ENCODE peak calls at places on chromosome 13, in five cellular contexts. X is esophagus squamous epithelium, L is GM12864, H is pancreas, I is dorsolateral prefrontal cortex. Z is an unnamed sample.
A peak's percentile ranks its signal among the peaks of the same experiment; 100 is the strongest.

GRCh38 chr13:94612050-94612449 is 10.4 kb downstream of the GPR180 start:
- DNase-seq in L (no peak), I (no peak), X (no peak), H (no peak), Z (no peak)

GRCh38 chr13:23500858-23501257 is 67.4 kb upstream of the SACS start:
- DNase-seq in X (no peak), H (no peak), I (no peak), L (no peak), Z (no peak)

GRCh38 chr13:105278797-105279425 is 1256.6 kb downstream of the EFNB2 start:
- DNase-seq in H (no peak), I (no peak), L (no peak), X (no peak), Z (no peak)

GRCh38 chr13:25886438-25887214 is 165.2 kb downstream of the SHISA2 start:
- DNase-seq in L (no peak), I (no peak), H (no peak), X (no peak), Z (no peak)

GRCh38 chr13:20053016-20053415 is 94.5 kb downstream of the ZMYM2 start:
- DNase-seq in I (no peak), X (no peak), H (no peak), L (no peak), Z (no peak)

GRCh38 chr13:106919638-106920037 is 351.7 kb upstream of the ARGLU1 start:
- DNase-seq in H (no peak), I (no peak), L (no peak), X (no peak), Z (no peak)

GRCh38 chr13:109163052-109163413 is 533.6 kb downstream of the MYO16 start:
- DNase-seq in H (no peak), X (no peak), I (no peak), L (no peak), Z (no peak)

GRCh38 chr13:93398167-93398566 is 171.6 kb downstream of the GPC6 start:
- DNase-seq in H (no peak), X (no peak), I (no peak), L (no peak), Z (no peak)

GRCh38 chr13:77113496-77113895 is 86.5 kb upstream of the FBXL3 start:
- DNase-seq in I (no peak), X (no peak), L (no peak), H (no peak), Z (no peak)

GRCh38 chr13:94160875-94161274 is 318.6 kb downstream of the DCT start:
- DNase-seq in H (no peak), X (no peak), I (no peak), L (no peak), Z (no peak)

GRCh38 chr13:104198811-104199210 is 1132.6 kb upstream of the SLC10A2 start:
- DNase-seq in X (no peak), H (no peak), I (no peak), L (no peak), Z (no peak)

GRCh38 chr13:44667950-44668349 is 91.8 kb upstream of the TSC22D1 start:
- DNase-seq in X (no peak), L (no peak), I (no peak), H (no peak), Z (no peak)

GRCh38 chr13:39474600-39474999 is 128.4 kb downstream of the LHFPL6 start:
- DNase-seq in L (no peak), X (no peak), H (no peak), I (no peak), Z (no peak)
- H3K4me3 ChIP-seq in L (no peak overlapping the region), X (no peak overlapping the region), H (no peak overlapping the region), I (no peak overlapping the region), Z (no peak overlapping the region)

DNA sequence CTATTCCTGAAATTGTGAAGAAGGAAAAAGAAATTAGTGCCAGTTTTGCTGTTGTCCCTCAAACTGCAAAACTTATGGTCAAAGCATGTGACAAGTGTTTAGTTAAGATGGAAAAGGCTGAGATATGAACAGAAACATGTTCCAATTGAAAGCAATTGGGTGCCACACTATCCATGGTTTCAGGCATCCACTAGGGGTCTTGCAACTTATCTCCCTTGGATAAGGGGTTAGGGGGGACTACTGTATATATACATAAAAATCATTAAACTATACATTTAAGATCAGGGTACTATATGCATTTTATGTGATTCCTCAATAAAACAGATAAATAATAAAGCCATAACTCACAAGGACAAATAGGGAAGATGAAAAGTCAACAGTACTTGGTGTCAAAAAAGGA is 8.3 kb downstream of the SPART start:
- DNase-seq in I (no peak), X (no peak), H (no peak), L (no peak), Z (no peak)
- TF ChIP-seq CTCF in I (no peak), X (no peak), H (no peak), L (no peak), Z (no peak)

GRCh38 chr13:46184277-46184699 is 2.3 kb upstream of the LCP1 start:
- DNase-seq in H (no peak), L (peak; percentile 73), I (no peak), X (no peak), Z (no peak)

GRCh38 chr13:46182491-46182877 is 507 bp upstream of the LCP1 start:
- DNase-seq in H (no peak), L (no peak), X (no peak), I (no peak), Z (no peak)

GRCh38 chr13:46181799-46182490 is at the start of gene LCP1:
- DNase-seq in H (no peak), I (no peak), L (peak; percentile 97), X (peak; percentile 14), Z (no peak)

GRCh38 chr13:46185634-46186033 is 3.7 kb upstream of the LCP1 start:
- DNase-seq in X (no peak), H (no peak), L (no peak), I (no peak), Z (no peak)

DNA sequence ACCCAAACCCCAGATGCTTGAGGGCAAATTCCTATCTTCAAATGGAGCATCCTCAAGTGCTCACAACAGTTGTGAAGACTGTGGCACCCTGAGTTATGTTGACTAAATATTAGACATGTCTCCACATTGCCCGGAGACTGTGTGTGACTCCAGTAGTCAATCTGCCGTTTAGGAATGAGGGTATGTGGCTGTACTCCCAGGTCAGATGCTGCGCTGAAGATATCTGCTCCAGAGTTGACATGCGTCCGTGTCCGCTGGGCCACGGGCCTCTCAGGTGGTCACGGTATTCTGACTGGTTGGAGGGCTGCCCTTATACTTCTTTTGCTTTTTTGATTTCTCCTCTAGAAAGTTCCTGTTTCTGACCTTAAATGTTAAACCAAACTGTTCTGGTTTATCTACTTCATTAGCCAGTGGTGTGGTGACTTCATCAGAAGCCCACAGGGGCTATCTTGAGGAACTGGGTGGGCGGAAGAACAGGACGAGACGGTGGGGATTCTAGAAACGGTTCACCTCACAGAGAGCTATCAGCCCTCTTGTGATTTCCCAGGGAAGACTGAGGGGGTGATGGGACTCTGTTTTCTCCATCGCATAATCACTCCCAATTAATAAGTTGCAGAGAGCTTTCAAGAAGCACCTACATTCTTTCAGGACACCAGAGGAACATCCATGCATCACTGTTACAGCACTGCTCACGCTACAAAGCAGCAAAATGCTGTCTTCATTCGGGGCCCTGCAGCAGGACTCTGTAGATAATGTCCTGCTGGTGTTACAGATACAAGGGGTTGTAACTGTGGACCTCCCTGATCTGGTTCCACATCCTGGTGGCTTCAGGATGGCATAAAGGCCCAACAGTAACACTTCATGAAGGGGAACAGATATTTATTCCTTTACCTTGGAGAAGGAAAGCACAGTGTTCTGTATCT is 1.3 kb upstream of the LCP1 start:
- DNase-seq in I (no peak), X (no peak), H (no peak), L (no peak), Z (no peak)
- H3K4me3 ChIP-seq in I (no peak overlapping the region), X (no peak overlapping the region), H (no peak overlapping the region), L (peak overlapping the region; percentile 92), Z (no peak overlapping the region)

DNA sequence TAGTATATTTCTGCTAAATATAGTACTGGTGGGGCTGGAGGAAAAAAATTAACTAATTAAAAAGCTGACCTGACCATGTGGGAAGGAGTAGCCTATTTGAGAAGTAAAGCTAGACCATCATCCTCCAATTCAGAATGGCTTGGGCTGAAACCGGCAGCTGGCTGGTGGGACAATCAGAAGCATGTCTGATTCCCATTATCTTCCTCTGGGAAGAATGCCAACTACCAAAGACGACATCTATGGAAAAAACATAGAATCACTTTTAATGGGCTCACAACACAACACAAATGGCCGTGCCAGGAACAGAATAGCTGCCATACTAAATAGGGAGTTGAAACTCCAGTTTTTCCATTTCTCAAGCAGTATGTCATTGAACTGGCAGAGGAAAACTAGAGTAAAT is 120.4 kb upstream of the FREM2 start:
- DNase-seq in I (no peak), L (no peak), X (no peak), H (no peak), Z (no peak)
- TF ChIP-seq CTCF in I (no peak), L (no peak), X (no peak), H (no peak), Z (no peak)

DNA sequence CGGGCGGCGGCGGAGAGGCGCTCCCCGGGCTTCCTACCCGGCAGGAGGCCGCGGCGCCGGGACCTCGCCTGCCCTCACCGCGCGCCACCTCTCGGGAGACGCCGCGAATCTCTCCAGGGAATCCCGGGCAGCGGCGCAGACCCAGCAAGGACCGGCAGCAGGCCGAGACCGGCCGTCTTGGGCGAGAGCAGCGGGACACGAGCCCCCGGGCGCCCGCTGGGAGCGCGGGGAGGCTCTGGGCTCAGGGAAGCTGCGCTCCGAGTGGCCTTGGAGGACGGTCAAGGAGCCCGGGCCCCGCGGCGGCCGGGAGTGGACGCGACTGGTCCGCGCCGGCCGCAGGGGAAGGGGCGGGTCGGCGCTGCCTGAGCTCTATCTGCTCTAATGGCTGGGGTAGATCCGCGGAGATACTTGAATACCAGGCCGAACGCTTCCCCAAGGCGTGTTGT is 14.7 kb downstream of the CDX2 start:
- DNase-seq in H (peak; percentile 47), X (no peak), L (no peak), I (no peak), Z (no peak)
- H3K4me3 ChIP-seq in H (peak overlapping the region; percentile 62), X (peak overlapping the region; percentile 36), L (peak overlapping the region; percentile 51), I (peak overlapping the region; percentile 58), Z (peak overlapping the region; percentile 55)

GRCh38 chr13:98143157-98143553 is 261 bp downstream of the FARP1 start:
- DNase-seq in L (no peak), H (no peak), X (no peak), I (no peak), Z (no peak)

GRCh38 chr13:98141938-98142426 is 912 bp upstream of the FARP1 start:
- DNase-seq in I (no peak), L (no peak), H (peak; percentile 29), X (no peak), Z (no peak)

GRCh38 chr13:98143601-98144500 is 957 bp downstream of the FARP1 start:
- DNase-seq in L (no peak), X (no peak), I (no peak), H (peak; percentile 27), Z (no peak)

GRCh38 chr13:98141509-98141908 is 1.4 kb upstream of the FARP1 start:
- DNase-seq in X (no peak), H (no peak), I (no peak), L (no peak), Z (no peak)

GRCh38 chr13:98142427-98143156 is at the start of gene FARP1:
- DNase-seq in H (peak; percentile 86), L (no peak), I (no peak), X (no peak), Z (peak; percentile 74)
- TF ChIP-seq CTCF in H (no peak), L (no peak), I (no peak), X (no peak), Z (peak; percentile 53)

DNA sequence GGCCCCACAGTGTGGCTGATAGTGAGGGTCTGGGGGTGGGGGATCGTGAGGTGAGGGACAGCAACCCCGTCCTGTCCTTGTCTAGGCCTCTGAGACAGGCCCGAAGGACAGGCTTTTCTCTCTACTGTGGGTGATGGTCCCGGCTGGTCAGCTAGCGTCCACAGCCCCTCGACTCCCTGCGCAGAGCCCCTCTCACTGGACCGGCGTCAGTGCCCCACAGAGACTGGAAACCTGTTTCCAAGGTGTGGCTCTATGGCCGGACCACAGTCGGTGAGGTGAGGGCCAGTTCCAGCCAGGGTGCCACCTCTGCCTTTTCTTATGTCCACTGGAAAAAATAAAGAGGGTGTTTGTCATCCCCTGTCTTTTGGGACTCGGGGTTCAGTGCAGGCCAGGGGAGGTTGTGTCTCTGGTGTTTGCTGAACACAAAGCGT is 22.6 kb downstream of the ATP11A start:
- DNase-seq in I (no peak), L (no peak), X (no peak), H (no peak), Z (peak; percentile 62)
- H3K4me3 ChIP-seq in I (no peak overlapping the region), L (no peak overlapping the region), X (no peak overlapping the region), H (no peak overlapping the region), Z (peak overlapping the region; percentile 21)

Z was measured in suprapubic skin.